ENCODE peak calls at places on chromosome 5, in four cellular contexts. One of them, this sample, is unnamed.

GRCh38 chr5:95913663-95914062 is 48.0 kb downstream of the ELL2 start:
- DNase-seq in activated naive CD4-positive, alpha-beta T cell treated with anti-CD3 and anti-CD28 coated beads, Interleukin-2, amount 10 ng/mL, durations not matched to agents 7 days and 5 days: no peak
- DNase-seq in ELR: no peak
- DNase-seq in activated CD4-positive, alpha-beta T cell treated with anti-CD3 and anti-CD28 coated beads, Interleukin-2, amount 10 ng/mL, durations not matched to agents 7 days and 5 days: no peak
- DNase-seq in this sample: no peak

GRCh38 chr5:124952079-124952478 is 205.6 kb upstream of the ZNF608 start:
- DNase-seq in ELR: no peak
- DNase-seq in activated naive CD4-positive, alpha-beta T cell treated with anti-CD3 and anti-CD28 coated beads, Interleukin-2, amount 10 ng/mL, durations not matched to agents 7 days and 5 days: no peak
- DNase-seq in activated CD4-positive, alpha-beta T cell treated with anti-CD3 and anti-CD28 coated beads, Interleukin-2, amount 10 ng/mL, durations not matched to agents 7 days and 5 days: no peak
- DNase-seq in this sample: no peak

GRCh38 chr5:9544502-9545300 is 1.2 kb downstream of the SEMA5A start:
- DNase-seq in activated naive CD4-positive, alpha-beta T cell treated with anti-CD3 and anti-CD28 coated beads, Interleukin-2, amount 10 ng/mL, durations not matched to agents 7 days and 5 days: peak
- DNase-seq in activated CD4-positive, alpha-beta T cell treated with anti-CD3 and anti-CD28 coated beads, Interleukin-2, amount 10 ng/mL, durations not matched to agents 7 days and 5 days: peak
- DNase-seq in ELR: peak
- DNase-seq in this sample: peak

GRCh38 chr5:93151121-93151520 is 429.9 kb downstream of the NR2F1-AS1 start:
- DNase-seq in activated naive CD4-positive, alpha-beta T cell treated with anti-CD3 and anti-CD28 coated beads, Interleukin-2, amount 10 ng/mL, durations not matched to agents 7 days and 5 days: no peak
- DNase-seq in activated CD4-positive, alpha-beta T cell treated with anti-CD3 and anti-CD28 coated beads, Interleukin-2, amount 10 ng/mL, durations not matched to agents 7 days and 5 days: no peak
- DNase-seq in ELR: peak
- DNase-seq in this sample: no peak

GRCh38 chr5:154487541-154487940 is 9.5 kb upstream of the HAND1 start:
- DNase-seq in activated naive CD4-positive, alpha-beta T cell treated with anti-CD3 and anti-CD28 coated beads, Interleukin-2, amount 10 ng/mL, durations not matched to agents 7 days and 5 days: no peak
- DNase-seq in ELR: no peak
- DNase-seq in activated CD4-positive, alpha-beta T cell treated with anti-CD3 and anti-CD28 coated beads, Interleukin-2, amount 10 ng/mL, durations not matched to agents 7 days and 5 days: no peak
- DNase-seq in this sample: peak

GRCh38 chr5:7745882-7746735 is 104.8 kb downstream of the CFAP90 start:
- DNase-seq in activated naive CD4-positive, alpha-beta T cell treated with anti-CD3 and anti-CD28 coated beads, Interleukin-2, amount 10 ng/mL, durations not matched to agents 7 days and 5 days: peak
- DNase-seq in activated CD4-positive, alpha-beta T cell treated with anti-CD3 and anti-CD28 coated beads, Interleukin-2, amount 10 ng/mL, durations not matched to agents 7 days and 5 days: peak
- DNase-seq in ELR: peak
- DNase-seq in this sample: peak

GRCh38 chr5:141821430-141821925 is 56.7 kb downstream of the PCDH1 start:
- DNase-seq in activated naive CD4-positive, alpha-beta T cell treated with anti-CD3 and anti-CD28 coated beads, Interleukin-2, amount 10 ng/mL, durations not matched to agents 7 days and 5 days: no peak
- DNase-seq in ELR: peak
- DNase-seq in activated CD4-positive, alpha-beta T cell treated with anti-CD3 and anti-CD28 coated beads, Interleukin-2, amount 10 ng/mL, durations not matched to agents 7 days and 5 days: no peak
- DNase-seq in this sample: no peak

GRCh38 chr5:176803943-176804498 is 6.3 kb upstream of the UNC5A start:
- DNase-seq in activated CD4-positive, alpha-beta T cell treated with anti-CD3 and anti-CD28 coated beads, Interleukin-2, amount 10 ng/mL, durations not matched to agents 7 days and 5 days: peak
- DNase-seq in ELR: no peak
- DNase-seq in activated naive CD4-positive, alpha-beta T cell treated with anti-CD3 and anti-CD28 coated beads, Interleukin-2, amount 10 ng/mL, durations not matched to agents 7 days and 5 days: peak
- DNase-seq in this sample: no peak

GRCh38 chr5:101080485-101081240 is 177.6 kb upstream of the ST8SIA4 start:
- DNase-seq in activated naive CD4-positive, alpha-beta T cell treated with anti-CD3 and anti-CD28 coated beads, Interleukin-2, amount 10 ng/mL, durations not matched to agents 7 days and 5 days: no peak
- DNase-seq in activated CD4-positive, alpha-beta T cell treated with anti-CD3 and anti-CD28 coated beads, Interleukin-2, amount 10 ng/mL, durations not matched to agents 7 days and 5 days: no peak
- DNase-seq in ELR: peak
- DNase-seq in this sample: no peak

GRCh38 chr5:34474573-34475021 is 181.5 kb upstream of the RAI14 start:
- DNase-seq in ELR: peak
- DNase-seq in activated CD4-positive, alpha-beta T cell treated with anti-CD3 and anti-CD28 coated beads, Interleukin-2, amount 10 ng/mL, durations not matched to agents 7 days and 5 days: no peak
- DNase-seq in activated naive CD4-positive, alpha-beta T cell treated with anti-CD3 and anti-CD28 coated beads, Interleukin-2, amount 10 ng/mL, durations not matched to agents 7 days and 5 days: no peak
- DNase-seq in this sample: no peak

GRCh38 chr5:160230686-160231527 is 1.6 kb downstream of the FABP6 start:
- DNase-seq in ELR: peak
- DNase-seq in activated naive CD4-positive, alpha-beta T cell treated with anti-CD3 and anti-CD28 coated beads, Interleukin-2, amount 10 ng/mL, durations not matched to agents 7 days and 5 days: no peak
- DNase-seq in activated CD4-positive, alpha-beta T cell treated with anti-CD3 and anti-CD28 coated beads, Interleukin-2, amount 10 ng/mL, durations not matched to agents 7 days and 5 days: no peak
- DNase-seq in this sample: no peak

This sample was measured in activated effector memory CD4-positive, alpha-beta T cell treated with anti-CD3 and anti-CD28 coated beads, Interleukin-2, amount 50 U/mL, for 16 hours.